ENCODE peak calls at places on chromosomes 6 and 20, in four cellular contexts. W, F, E and R are unnamed samples.
A peak's percentile ranks its signal among the peaks of the same experiment; 100 is the strongest.

GRCh38 chr6:170393807-170394399 is 87.3 kb downstream of the FAM120B start:
- DNase-seq in W (no peak), F (no peak), E (no peak), R (no peak)

GRCh38 chr6:169921853-169922779 is 170.7 kb downstream of the ERMARD start:
- DNase-seq in W (peak; percentile 35), F (no peak), E (no peak), R (no peak)

GRCh38 chr20:4202441-4202840 is 187.1 kb upstream of the RNF24 start:
- DNase-seq in W (no peak), F (no peak), E (no peak), R (no peak)

GRCh38 chr6:130362128-130362527 is 3.7 kb upstream of the TMEM200A start:
- DNase-seq in W (peak; percentile 25), F (peak; percentile 19), E (peak; percentile 15), R (no peak)

GRCh38 chr6:137848672-137849071 is 18.4 kb upstream of the TNFAIP3 start:
- DNase-seq in W (peak; percentile 78), F (no peak), E (no peak), R (no peak)

GRCh38 chr6:36615018-36615761 is 21.0 kb downstream of the SRSF3 start:
- DNase-seq in W (peak; percentile 61), F (peak; percentile 33), E (peak; percentile 65), R (peak; percentile 66)

GRCh38 chr6:16305246-16305725 is 66.9 kb downstream of the GMPR start:
- DNase-seq in W (peak; percentile 88), F (no peak), E (no peak), R (no peak)

GRCh38 chr6:143953922-143954321 is 54.1 kb downstream of the PLAGL1 start:
- DNase-seq in W (no peak), F (peak; percentile 34), E (no peak), R (no peak)

GRCh38 chr20:64191002-64191401 is 26.8 kb downstream of the MYT1 start:
- DNase-seq in W (no peak), F (no peak), E (no peak), R (no peak)

GRCh38 chr20:57620274-57620990 is at the start of gene ZBP1:
- DNase-seq in W (no peak), F (no peak), E (no peak), R (no peak)

GRCh38 chr20:33279261-33279910 is 3.6 kb upstream of the BPIFB1 start:
- DNase-seq in W (no peak), F (no peak), E (no peak), R (no peak)

GRCh38 chr6:27471365-27472115 is 1.4 kb downstream of the ZNF184 start:
- DNase-seq in W (no peak), F (no peak), E (no peak), R (no peak)

GRCh38 chr20:42430059-42430458 is 759.6 kb downstream of the PTPRT start:
- DNase-seq in W (no peak), F (no peak), E (no peak), R (no peak)

GRCh38 chr6:111674882-111675281 is 69.2 kb upstream of the TRAF3IP2 start:
- DNase-seq in W (no peak), F (no peak), E (no peak), R (no peak)

GRCh38 chr6:88168362-88168761 is 2.2 kb upstream of the CNR1 start:
- DNase-seq in W (no peak), F (no peak), E (no peak), R (no peak)

GRCh38 chr20:61628480-61628879 is 376.4 kb downstream of the CDH4 start:
- DNase-seq in W (no peak), F (no peak), E (no peak), R (no peak)

GRCh38 chr6:163287626-163288025 is 126.9 kb upstream of the QKI start:
- DNase-seq in W (no peak), F (no peak), E (no peak), R (no peak)

GRCh38 chr20:25066386-25066785 is 8.4 kb upstream of the ACSS1 start:
- DNase-seq in W (no peak), F (peak; percentile 8), E (no peak), R (no peak)

GRCh38 chr6:155001482-155001881 is 6.4 kb downstream of the TIAM2 start:
- DNase-seq in W (peak; percentile 36), F (no peak), E (no peak), R (no peak)

GRCh38 chr6:36642913-36643817 is 35.3 kb upstream of the CDKN1A start:
- DNase-seq in W (peak; percentile 88), F (no peak), E (no peak), R (no peak)

GRCh38 chr6:141744971-141745370 is 387.8 kb upstream of the GJE1 start:
- DNase-seq in W (no peak), F (no peak), E (no peak), R (no peak)

GRCh38 chr20:57618091-57618765 is 2.0 kb downstream of the ZBP1 start:
- DNase-seq in W (no peak), F (no peak), E (no peak), R (no peak)

GRCh38 chr20:14544688-14545087 is 207.3 kb upstream of the FLRT3 start:
- DNase-seq in W (no peak), F (no peak), E (no peak), R (no peak)

GRCh38 chr6:116410945-116411623 is 40.3 kb downstream of the DSE start:
- DNase-seq in W (no peak), F (no peak), E (no peak), R (no peak)

GRCh38 chr20:32709528-32710121 is 33.6 kb downstream of the COMMD7 start:
- DNase-seq in W (peak; percentile 64), F (no peak), E (no peak), R (peak; percentile 18)

GRCh38 chr20:58670659-58671058 is 19.6 kb downstream of the STX16 start:
- DNase-seq in W (no peak), F (no peak), E (no peak), R (no peak)

GRCh38 chr6:43695078-43695966 is 7.7 kb upstream of the MRPS18A start:
- DNase-seq in W (no peak), F (peak; percentile 73), E (no peak), R (no peak)

GRCh38 chr20:34980543-34981213 is 25.0 kb downstream of the MYH7B start:
- DNase-seq in W (no peak), F (peak; percentile 51), E (peak; percentile 50), R (no peak)

GRCh38 chr6:111944541-111944940 is 71.3 kb upstream of the FYN start:
- DNase-seq in W (no peak), F (no peak), E (no peak), R (no peak)

DNA sequence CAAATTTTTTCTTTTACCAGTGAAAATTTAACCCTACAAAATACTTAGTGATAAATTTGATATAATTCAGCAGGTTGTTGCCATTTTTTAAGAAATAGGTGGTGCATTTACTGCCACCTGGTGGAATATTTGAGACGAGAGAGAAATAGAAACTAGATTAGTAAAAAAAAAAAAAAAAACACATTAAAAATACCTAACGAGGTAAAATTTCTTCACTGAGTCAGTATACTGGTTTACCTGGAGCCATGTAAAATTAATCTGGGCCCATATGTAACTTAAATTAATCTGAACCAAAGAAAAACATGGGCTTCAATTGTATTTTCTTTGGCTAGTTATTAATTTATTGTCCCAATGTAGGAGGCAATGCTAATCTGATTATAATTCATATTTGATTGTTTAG is 520.8 kb downstream of the EPM2A start:
- DNase-seq in W (peak; percentile 47), F (no peak), E (peak; percentile 13), R (no peak)
- TF ChIP-seq ELF4 in W (no peak), F (no peak), E (no peak), R (no peak)

GRCh38 chr6:89888871-89889270 is 5.4 kb upstream of the GJA10 start:
- DNase-seq in W (no peak), F (no peak), E (no peak), R (no peak)
- TF ChIP-seq ELF4 in W (no peak), F (no peak), E (no peak), R (no peak)

DNA sequence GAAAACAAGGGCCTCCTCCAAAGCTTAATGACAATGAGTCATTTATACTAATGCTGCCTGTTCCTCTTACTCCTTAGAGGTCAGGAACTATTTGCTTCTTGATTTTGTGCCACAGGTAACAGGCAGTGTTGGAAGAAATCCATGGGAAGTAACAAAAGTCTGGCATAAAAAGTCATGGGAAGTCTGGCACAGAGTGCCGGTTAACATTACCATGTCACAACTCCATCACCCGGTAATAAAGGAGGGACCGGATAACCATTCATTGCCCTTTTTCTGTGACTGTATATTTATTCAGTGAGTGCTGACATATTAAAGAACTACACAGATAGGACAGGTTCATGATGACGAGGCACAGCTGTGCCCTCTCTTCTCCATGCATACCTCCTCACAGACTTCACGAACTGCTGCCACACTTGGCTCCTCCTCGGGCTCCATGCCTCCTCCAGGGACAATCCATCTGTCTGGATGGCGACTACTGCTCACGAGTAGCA is 50.9 kb downstream of the NUDT3 start:
- DNase-seq in W (no peak), F (no peak), E (no peak), R (no peak)
- TF ChIP-seq ELF4 in W (no peak), F (no peak), E (no peak), R (no peak)

GRCh38 chr6:81766482-81767069 is 14.1 kb upstream of the TENT5A start:
- DNase-seq in W (peak; percentile 78), F (no peak), E (no peak), R (no peak)
- TF ChIP-seq ELF4 in W (no peak), F (no peak), E (no peak), R (no peak)

DNA sequence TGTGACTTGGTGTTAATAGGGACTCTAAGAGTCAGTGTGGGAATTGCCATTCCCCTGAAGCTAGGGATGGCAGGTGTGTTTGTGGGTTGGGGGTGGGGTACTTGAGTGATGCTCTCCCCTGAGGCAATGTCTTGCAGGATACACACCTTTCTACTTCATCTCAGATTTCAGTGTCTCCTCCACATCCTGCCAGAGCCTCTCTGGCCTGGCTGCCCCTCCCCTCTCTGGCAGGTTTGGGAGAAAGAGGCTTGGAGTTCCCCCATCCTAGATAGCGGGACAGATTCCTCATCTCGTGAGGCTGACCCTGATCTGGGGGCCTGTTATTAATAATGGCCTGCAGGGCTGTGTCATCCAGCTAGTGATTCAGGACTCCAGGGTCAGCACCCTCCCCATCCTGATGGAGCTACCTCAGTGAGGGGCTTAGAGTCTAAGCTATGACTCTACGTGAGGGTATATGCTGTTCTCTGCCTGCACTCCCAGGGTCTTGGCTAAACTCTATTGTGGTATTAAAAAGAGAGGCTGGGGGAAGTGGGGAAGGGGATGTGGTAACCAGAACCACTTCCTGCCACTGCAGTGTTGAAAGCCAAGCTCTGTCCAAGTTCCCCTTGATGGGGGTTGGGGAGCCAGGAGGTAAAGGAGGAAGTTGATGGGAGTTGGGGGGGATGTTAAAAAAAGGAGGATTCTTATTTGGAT is 3.7 kb upstream of the MMP9 start:
- DNase-seq in W (no peak), F (peak; percentile 43), E (no peak), R (no peak)
- TF ChIP-seq ELF4 in W (no peak), F (no peak), E (no peak), R (no peak)

GRCh38 chr6:1039191-1039590 is 272.7 kb upstream of the FOXQ1 start:
- DNase-seq in W (no peak), F (no peak), E (no peak), R (no peak)
- TF ChIP-seq ELF4 in W (no peak), F (no peak), E (no peak), R (no peak)

GRCh38 chr6:13554929-13555333 is 19.5 kb upstream of the SIRT5 start:
- DNase-seq in W (no peak), F (peak; percentile 70), E (no peak), R (no peak)
- TF ChIP-seq ELF4 in W (no peak), F (no peak), E (no peak), R (no peak)